ENCODE peak calls at places on chromosome 21, in six cellular contexts. H is progenitor cell of endocrine pancreas; Q is KG1; U is activated T-cell treated with anti-CD3 and anti-CD28 coated beads, Interleukin-2, amount 50 U/mL, for 24 hours; S is stromal cell of bone marrow; I is NCI-H524. R is an unnamed sample.

GRCh38 chr21:36059823-36060158 is 535 bp downstream of the SETD4 start:
- DNase-seq in S (no peak), Q (no peak), U (no peak), I (peak), H (peak), R (no peak)

GRCh38 chr21:45509566-45510465 is 32.4 kb downstream of the SLC19A1 start:
- DNase-seq in S (no peak), I (no peak), U (no peak), H (no peak), Q (no peak), R (no peak)

GRCh38 chr21:42463861-42464515 is 32.0 kb downstream of the RSPH1 start:
- DNase-seq in U (peak), Q (peak), H (no peak), S (no peak), I (no peak), R (peak)

GRCh38 chr21:43815107-43815742 is 25.8 kb downstream of the RRP1 start:
- DNase-seq in Q (no peak), I (no peak), H (no peak), U (no peak), S (no peak), R (no peak)

GRCh38 chr21:42850463-42850862 is 28.9 kb downstream of the WDR4 start:
- DNase-seq in H (no peak), Q (no peak), S (no peak), I (no peak), U (no peak), R (no peak)

GRCh38 chr21:15061284-15061683 is 3.5 kb downstream of the NRIP1 start:
- DNase-seq in H (no peak), Q (no peak), I (no peak), U (no peak), S (no peak), R (no peak)

GRCh38 chr21:25639922-25640670 is 1.0 kb downstream of the JAM2 start:
- DNase-seq in S (no peak), Q (no peak), I (peak), U (peak), H (peak), R (no peak)

GRCh38 chr21:43287111-43287973 is 118.5 kb downstream of the CRYAA start:
- DNase-seq in I (peak), H (no peak), U (no peak), Q (no peak), S (no peak), R (no peak)

GRCh38 chr21:28992526-28993292 is at the start of gene LTN1:
- DNase-seq in U (peak), I (peak), Q (peak), S (peak), H (peak), R (peak)

GRCh38 chr21:37153935-37154350 is 80.9 kb downstream of the TTC3 start:
- DNase-seq in U (no peak), Q (no peak), I (no peak), H (no peak), S (no peak), R (peak)

GRCh38 chr21:41582298-41582840 is 74.4 kb upstream of the TMPRSS2 start:
- DNase-seq in S (no peak), U (no peak), Q (no peak), I (no peak), H (no peak), R (no peak)

R was measured in IMR-90.